ENCODE peak calls at places on chromosomes 16 and 17, in five cellular contexts. R is Caco-2; E is stimulated activated naive CD8-positive, alpha-beta T cell treated with anti-CD3 and anti-CD28 coated beads, Interleukin-15, Interleukin-2, amounts not matched to agents 100 U/mL and 50 U/mL, for 24 hours; B is lower leg skin; P is HEK293T. I is an unnamed sample.

GRCh38 chr16:81447383-81448101 is 2.9 kb downstream of the CMIP start:
- DNase-seq in E (no peak), B (peak), R (no peak), P (peak), I (peak)

GRCh38 chr17:35890774-35891155 is 10.6 kb upstream of the CCL5 start:
- DNase-seq in B (no peak), P (no peak), R (no peak), E (peak), I (no peak)

GRCh38 chr16:56729351-56729735 is 586 bp upstream of the NUP93 start:
- DNase-seq in E (no peak), P (no peak), B (no peak), R (no peak), I (no peak)

GRCh38 chr16:88886915-88887521 is 20.6 kb upstream of the PABPN1L start:
- DNase-seq in E (no peak), B (no peak), R (no peak), P (no peak), I (peak)

GRCh38 chr17:69417545-69418483 is 3.3 kb downstream of the MAP2K6 start:
- DNase-seq in P (peak), R (no peak), E (no peak), B (no peak), I (no peak)

GRCh38 chr17:57009737-57010445 is 32.0 kb downstream of the SCPEP1 start:
- DNase-seq in B (peak), R (peak), P (peak), E (peak), I (no peak)

GRCh38 chr17:27315322-27315721 is 21.4 kb downstream of the WSB1 start:
- DNase-seq in E (no peak), R (no peak), B (no peak), P (peak), I (peak)

GRCh38 chr17:46013502-46014165 is 14.6 kb downstream of the STH start:
- DNase-seq in E (no peak), P (no peak), R (no peak), B (no peak), I (peak)

GRCh38 chr16:82264781-82265180 is 94.8 kb upstream of the MPHOSPH6 start:
- DNase-seq in R (no peak), P (no peak), E (no peak), B (no peak), I (no peak)

GRCh38 chr17:39671651-39672521 is 3.6 kb downstream of the PNMT start:
- DNase-seq in P (no peak), E (peak), R (no peak), B (no peak), I (peak)

GRCh38 chr16:87326151-87326571 is 9.0 kb upstream of the C16orf95 start:
- DNase-seq in E (no peak), P (no peak), R (no peak), B (no peak), I (peak)

GRCh38 chr17:80805032-80805751 is 186.4 kb upstream of the CHMP6 start:
- DNase-seq in P (no peak), E (no peak), B (no peak), R (peak), I (peak)

GRCh38 chr16:15466886-15467781 is 32.7 kb downstream of the BMERB1 start:
- DNase-seq in B (no peak), P (no peak), E (no peak), R (no peak), I (no peak)

GRCh38 chr17:35087731-35088646 is 24.5 kb upstream of the RFFL start:
- DNase-seq in B (peak), P (peak), R (peak), E (peak), I (peak)

GRCh38 chr17:42279776-42280630 is 3.8 kb upstream of the STAT5B start:
- DNase-seq in E (peak), P (peak), B (no peak), R (no peak), I (no peak)

GRCh38 chr16:86019446-86020047 is 120.6 kb downstream of the IRF8 start:
- DNase-seq in P (peak), B (no peak), R (peak), E (peak), I (peak)

GRCh38 chr17:7650509-7651096 is at the start of gene ATP1B2:
- DNase-seq in E (peak), R (peak), B (peak), P (peak), I (peak)

GRCh38 chr17:32822996-32823395 is 53.9 kb downstream of the MYO1D start:
- DNase-seq in E (no peak), B (peak), P (no peak), R (no peak), I (no peak)